ENCODE peak calls at places on chromosome 5, in four cellular contexts. C, Z, H and A are unnamed samples.

GRCh38 chr5:141492168-141492885 is 3.4 kb downstream of the PCDHGC5 start:
- DNase-seq in C (no peak), Z (no peak), H (no peak), A (no peak)

GRCh38 chr5:66561366-66561990 is 34.7 kb upstream of the MAST4 start:
- DNase-seq in C (no peak), Z (no peak), H (no peak), A (no peak)

GRCh38 chr5:96051401-96051830 is 89.8 kb upstream of the ELL2 start:
- DNase-seq in C (no peak), Z (no peak), H (no peak), A (no peak)

GRCh38 chr5:143887302-143887638 is 75.3 kb downstream of the HMHB1 start:
- DNase-seq in C (no peak), Z (no peak), H (no peak), A (no peak)

GRCh38 chr5:74613283-74613682 is 27.2 kb downstream of the ENC1 start:
- DNase-seq in C (no peak), Z (no peak), H (no peak), A (no peak)

GRCh38 chr5:162248107-162248713 is 180.6 kb downstream of the GABRG2 start:
- DNase-seq in C (peak), Z (peak), H (no peak), A (peak)

GRCh38 chr5:154997746-154998145 is 15.8 kb upstream of the KIF4B start:
- DNase-seq in C (no peak), Z (no peak), H (no peak), A (no peak)

GRCh38 chr5:38845555-38846378 is at the start of gene OSMR:
- DNase-seq in C (peak), Z (peak), H (no peak), A (peak)

GRCh38 chr5:59036274-59036961 is 453.5 kb downstream of the RAB3C start:
- DNase-seq in C (no peak), Z (no peak), H (no peak), A (no peak)

GRCh38 chr5:66744040-66744439 is 147.8 kb downstream of the MAST4 start:
- DNase-seq in C (no peak), Z (no peak), H (no peak), A (no peak)

GRCh38 chr5:151738125-151738848 is 20.1 kb downstream of the ATOX1 start:
- DNase-seq in C (no peak), Z (no peak), H (no peak), A (no peak)

GRCh38 chr5:151740958-151741373 is 17.5 kb downstream of the ATOX1 start:
- DNase-seq in C (no peak), Z (no peak), H (no peak), A (no peak)

GRCh38 chr5:151740336-151740942 is 18.0 kb downstream of the ATOX1 start:
- DNase-seq in C (peak), Z (peak), H (no peak), A (peak)

GRCh38 chr5:151739939-151740335 is 18.5 kb downstream of the ATOX1 start:
- DNase-seq in C (no peak), Z (no peak), H (no peak), A (peak)

DNA sequence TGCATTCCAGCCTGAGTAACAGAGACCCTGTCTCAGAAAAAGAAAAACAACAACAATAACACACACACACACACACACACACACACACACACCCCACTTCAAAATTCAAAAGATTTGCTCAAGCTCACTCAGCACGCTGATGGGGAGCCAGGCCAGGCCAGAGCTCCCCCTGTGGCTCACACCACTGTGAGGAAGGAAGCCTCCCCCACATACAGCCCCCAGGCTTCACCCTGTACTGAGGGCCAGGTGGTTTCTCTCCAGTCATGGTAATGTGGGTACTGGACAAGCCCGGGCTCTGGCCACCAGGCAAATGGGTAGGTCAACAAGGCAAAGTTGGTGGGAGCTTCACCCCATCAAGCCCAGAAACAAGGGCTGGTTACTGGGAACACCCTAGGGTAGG is 19.0 kb downstream of the ATOX1 start:
- DNase-seq in C (no peak), Z (no peak), H (no peak), A (no peak)
- TF ChIP-seq CTCF in C (no peak), Z (no peak), H (no peak), A (no peak)

GRCh38 chr5:53568868-53569267 is 8.4 kb downstream of the NDUFS4 start:
- DNase-seq in C (no peak), Z (no peak), H (no peak), A (no peak)
- TF ChIP-seq USF2 in C (no peak), Z (no peak), H (no peak), A (no peak)

GRCh38 chr5:71974622-71975021 is 132.7 kb upstream of the MAP1B start:
- DNase-seq in C (no peak), Z (no peak), H (no peak), A (peak)
- TF ChIP-seq MYC in C (no peak), Z (no peak), H (no peak), A (no peak)

GRCh38 chr5:150153957-150154617 is 1.6 kb downstream of the PDGFRB start:
- DNase-seq in C (no peak), Z (peak), H (no peak), A (no peak)
- TF ChIP-seq CTCF in C (no peak), Z (no peak), H (peak), A (no peak)

DNA sequence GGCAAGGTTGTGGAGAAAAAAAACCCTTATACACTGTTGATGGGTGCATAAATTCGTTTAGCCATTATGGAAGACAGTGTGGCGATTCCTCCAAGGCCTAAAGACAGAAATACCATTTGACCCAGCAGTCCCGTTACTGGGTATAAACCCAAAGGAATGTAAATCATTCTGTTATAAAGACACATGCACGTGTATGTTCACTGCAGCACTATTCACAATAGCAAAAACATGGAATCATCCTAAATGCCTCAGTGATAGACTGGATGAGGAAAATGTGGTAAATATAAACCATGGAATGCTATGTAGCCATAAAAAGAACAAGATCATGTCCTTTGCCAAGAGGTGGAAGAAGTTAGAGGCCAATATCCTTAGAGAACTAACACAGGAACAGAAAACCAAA is 119.9 kb upstream of the PRR16 start:
- DNase-seq in C (no peak), Z (no peak), H (no peak), A (no peak)
- TF ChIP-seq USF2 in C (no peak), Z (no peak), H (no peak), A (no peak)

DNA sequence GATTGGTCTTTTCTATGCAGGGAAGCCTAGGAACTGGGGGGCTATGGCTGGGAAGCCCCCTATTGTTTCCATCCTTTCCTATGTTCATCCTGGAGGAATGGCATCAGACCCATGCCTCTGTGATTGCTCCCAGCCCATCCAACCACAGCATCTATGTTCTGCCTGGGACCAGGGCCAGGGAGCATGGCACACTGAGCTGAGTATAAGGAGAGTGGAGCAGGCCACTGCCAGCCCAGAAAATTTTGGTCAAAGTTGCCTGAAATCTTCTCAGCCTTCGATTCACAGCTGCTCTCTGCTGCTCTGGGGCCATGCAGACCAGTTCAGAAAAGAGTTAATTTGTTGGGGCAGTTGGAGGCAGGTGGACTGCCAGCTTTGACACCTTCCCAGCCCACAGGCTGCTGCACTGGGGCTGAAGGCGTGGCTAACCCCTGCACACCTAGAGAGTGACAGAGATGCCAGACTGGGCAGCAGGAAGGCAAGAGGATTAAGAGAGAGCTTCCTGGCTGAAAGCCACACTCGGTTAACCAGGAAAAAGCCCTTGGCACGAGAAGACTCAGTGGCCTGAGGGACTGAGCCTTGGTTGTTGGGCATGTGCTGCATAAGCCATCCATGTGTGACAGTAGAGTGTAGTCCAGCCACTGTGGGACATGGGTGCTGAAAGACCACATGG is 12.1 kb downstream of the TGFBI start:
- DNase-seq in C (no peak), Z (no peak), H (no peak), A (no peak)
- TF ChIP-seq MYC in C (no peak), Z (no peak), H (no peak), A (no peak)

GRCh38 chr5:171418316-171418981 is 998 bp upstream of the FGF18 start:
- DNase-seq in C (peak), Z (peak), H (no peak), A (peak)
- TF ChIP-seq CTCF in C (peak), Z (peak), H (peak), A (peak)

GRCh38 chr5:147743686-147744332 is 38.7 kb downstream of the JAKMIP2 start:
- DNase-seq in C (no peak), Z (no peak), H (no peak), A (no peak)
- TF ChIP-seq USF2 in C (no peak), Z (no peak), H (no peak), A (no peak)

GRCh38 chr5:132335402-132335801 is 34.1 kb upstream of the SLC22A5 start:
- DNase-seq in C (no peak), Z (no peak), H (no peak), A (no peak)
- TF ChIP-seq MYC in C (no peak), Z (no peak), H (no peak), A (no peak)